ENCODE peak calls at places on chromosome 13, in eight cellular contexts. Y, D, O, K, Z, R, Q and W are unnamed samples.

GRCh38 chr13:93309886-93310520 is 83.4 kb downstream of the GPC6 start:
- DNase-seq in Q (no peak), O (no peak), D (peak; percentile 90), R (no peak), K (peak; percentile 27), Y (no peak), Z (peak; percentile 96), W (peak; percentile 94)

GRCh38 chr13:40665754-40666057 is 735 bp downstream of the FOXO1 start:
- DNase-seq in D (no peak), Z (no peak), K (no peak), R (no peak), Q (peak; percentile 56), O (no peak), Y (no peak), W (no peak)

GRCh38 chr13:46297338-46297737 is 85.6 kb downstream of the LRRC63 start:
- DNase-seq in Y (no peak), O (no peak), K (no peak), Z (peak; percentile 42), R (no peak), D (peak; percentile 58), Q (no peak), W (peak; percentile 89)

GRCh38 chr13:35157143-35157755 is 215.2 kb downstream of the NBEA start:
- DNase-seq in D (peak; percentile 57), Q (no peak), Y (no peak), K (peak; percentile 49), O (peak; percentile 57), Z (peak; percentile 66), R (peak; percentile 42), W (peak; percentile 55)

GRCh38 chr13:44219808-44220544 is 153.6 kb upstream of the SERP2 start:
- DNase-seq in Q (no peak), D (peak; percentile 63), K (no peak), O (no peak), R (no peak), Z (peak; percentile 29), Y (no peak), W (peak; percentile 63)

GRCh38 chr13:95301135-95301946 is at the start of gene ABCC4:
- DNase-seq in Y (no peak), Z (peak; percentile 89), Q (peak; percentile 45), D (peak; percentile 71), R (peak; percentile 57), K (peak; percentile 81), O (peak; percentile 91), W (peak; percentile 56)

GRCh38 chr13:53513199-53513598 is 484.6 kb downstream of the OLFM4 start:
- DNase-seq in D (no peak), R (no peak), Z (no peak), O (no peak), Q (no peak), K (no peak), Y (no peak), W (no peak)

GRCh38 chr13:94987869-94988268 is 275.5 kb upstream of the SOX21 start:
- DNase-seq in D (no peak), K (no peak), O (no peak), R (no peak), Q (no peak), Y (no peak), Z (no peak), W (peak; percentile 2)

GRCh38 chr13:60990032-60990733 is 425.5 kb downstream of the PCDH20 start:
- DNase-seq in Y (no peak), D (no peak), O (peak; percentile 63), Z (no peak), K (no peak), R (no peak), Q (no peak), W (no peak)

GRCh38 chr13:51585696-51586095 is 1.4 kb downstream of the WDFY2 start:
- DNase-seq in K (no peak), Q (no peak), O (no peak), D (peak; percentile 70), Y (no peak), R (no peak), Z (peak; percentile 70), W (peak; percentile 17)

GRCh38 chr13:75771818-75772217 is 135.7 kb downstream of the LMO7 start:
- DNase-seq in O (no peak), R (no peak), D (peak; percentile 94), Z (peak; percentile 72), Q (no peak), Y (no peak), K (no peak), W (peak; percentile 87)

GRCh38 chr13:47241446-47241845 is 344.6 kb upstream of the HTR2A start:
- DNase-seq in O (peak; percentile 63), Y (no peak), K (no peak), D (no peak), Z (no peak), R (no peak), Q (no peak), W (no peak)

GRCh38 chr13:93307166-93307565 is 80.6 kb downstream of the GPC6 start:
- DNase-seq in Q (no peak), O (no peak), Z (no peak), R (no peak), K (no peak), Y (no peak), D (peak; percentile 27), W (no peak)

GRCh38 chr13:41548870-41549269 is 91.5 kb downstream of the RGCC start:
- DNase-seq in D (no peak), Y (no peak), Q (no peak), O (no peak), K (no peak), Z (no peak), R (no peak), W (no peak)

GRCh38 chr13:44061876-44062275 is 182.2 kb downstream of the LACC1 start:
- DNase-seq in O (no peak), D (no peak), Q (no peak), Y (no peak), Z (no peak), K (no peak), R (no peak), W (peak; percentile 15)

GRCh38 chr13:31009166-31009565 is 76.7 kb downstream of the TEX26 start:
- DNase-seq in Z (no peak), Y (no peak), D (peak; percentile 34), O (peak; percentile 27), K (no peak), R (no peak), Q (no peak), W (peak; percentile 61)

GRCh38 chr13:76873454-76873853 is 12.8 kb downstream of the KCTD12 start:
- DNase-seq in K (no peak), R (no peak), D (no peak), Z (no peak), Y (no peak), O (no peak), Q (no peak), W (no peak)

GRCh38 chr13:52127378-52127777 is 1.5 kb downstream of the NEK5 start:
- DNase-seq in Y (no peak), K (no peak), O (no peak), R (no peak), Q (no peak), Z (no peak), D (peak; percentile 36), W (peak; percentile 82)

GRCh38 chr13:99406799-99407201 is 94.5 kb upstream of the TM9SF2 start:
- DNase-seq in Z (peak; percentile 18), R (no peak), K (no peak), Q (no peak), Y (no peak), O (no peak), D (peak; percentile 12), W (peak; percentile 57)

GRCh38 chr13:113109151-113110047 is 3.8 kb downstream of the F7 start:
- DNase-seq in Z (no peak), O (peak; percentile 59), D (no peak), R (no peak), Q (no peak), Y (no peak), K (no peak), W (no peak)